ENCODE peak calls at places on chromosomes 2 and 18, in four cellular contexts. K is brain microvascular endothelial cell, I is spleen, J is GM06990. F is an unnamed sample.

GRCh38 chr2:67917332-67918054 is 145.3 kb downstream of the C1D start:
- DNase-seq in I (no peak), K (peak), J (no peak), F (no peak)

GRCh38 chr2:231115651-231116050 is 9.2 kb downstream of the HTR2B start:
- DNase-seq in K (no peak), I (no peak), J (no peak), F (no peak)

GRCh38 chr2:58354230-58354629 is 113.1 kb upstream of the FANCL start:
- DNase-seq in J (no peak), K (no peak), I (no peak), F (no peak)

GRCh38 chr2:73588177-73588576 is 54.0 kb downstream of the NAT8 start:
- DNase-seq in J (no peak), I (no peak), K (no peak), F (no peak)

GRCh38 chr18:78228974-78229373 is 750.6 kb upstream of the SALL3 start:
- DNase-seq in J (no peak), K (no peak), I (no peak), F (peak)

GRCh38 chr2:33704352-33704751 is 105.3 kb upstream of the FAM98A start:
- DNase-seq in I (no peak), J (no peak), K (no peak), F (no peak)

GRCh38 chr2:61887684-61888303 is 662 bp downstream of the CCT4 start:
- DNase-seq in I (no peak), K (peak), J (no peak), F (no peak)

GRCh38 chr2:227219312-227220105 is 55.1 kb downstream of the COL4A3 start:
- DNase-seq in J (no peak), I (no peak), K (no peak), F (no peak)

GRCh38 chr2:177044686-177045085 is 167.9 kb upstream of the HNRNPA3 start:
- DNase-seq in I (no peak), K (no peak), J (no peak), F (no peak)

GRCh38 chr2:150630587-150631235 is 143.2 kb upstream of the RND3 start:
- DNase-seq in J (no peak), I (no peak), K (peak), F (no peak)

GRCh38 chr2:72678036-72678435 is 147.8 kb downstream of the EXOC6B start:
- DNase-seq in K (no peak), I (no peak), J (no peak), F (no peak)

GRCh38 chr2:40540026-40540425 is 88.1 kb upstream of the SLC8A1 start:
- DNase-seq in J (no peak), K (no peak), I (no peak), F (no peak)

GRCh38 chr2:123518387-123518786 is 506.7 kb upstream of the CNTNAP5 start:
- DNase-seq in K (no peak), J (no peak), I (no peak), F (no peak)

GRCh38 chr18:32920796-32921787 is 148.3 kb upstream of the KLHL14 start:
- DNase-seq in J (no peak), K (peak), I (no peak), F (no peak)

GRCh38 chr2:212711851-212712250 is 173.2 kb upstream of the ERBB4 start:
- DNase-seq in J (no peak), I (no peak), K (peak), F (no peak)

GRCh38 chr2:44479127-44479887 is 117.6 kb downstream of the CAMKMT start:
- DNase-seq in J (peak), I (no peak), K (peak), F (peak)

GRCh38 chr2:126949775-126950174 is 51.1 kb downstream of the TEX51 start:
- DNase-seq in K (no peak), I (no peak), J (no peak), F (no peak)

GRCh38 chr2:105256431-105257047 is 15.0 kb downstream of the GPR45 start:
- DNase-seq in I (no peak), J (no peak), K (peak), F (no peak)

GRCh38 chr2:99442837-99443236 is 47.0 kb downstream of the REV1 start:
- DNase-seq in I (no peak), J (no peak), K (no peak), F (no peak)

GRCh38 chr2:170224692-170225091 is 46.7 kb downstream of the MYO3B start:
- DNase-seq in K (no peak), J (no peak), I (no peak), F (no peak)

GRCh38 chr2:143431316-143431715 is 302.1 kb downstream of the ARHGAP15 start:
- DNase-seq in J (no peak), I (no peak), K (no peak), F (no peak)

GRCh38 chr18:33424266-33424946 is 16.1 kb downstream of the CCDC178 start:
- DNase-seq in I (no peak), K (no peak), J (no peak), F (no peak)

GRCh38 chr2:68716539-68716938 is 18.1 kb upstream of the ARHGAP25 start:
- DNase-seq in J (no peak), I (no peak), K (no peak), F (no peak)

GRCh38 chr18:6960124-6960523 is 157.5 kb downstream of the LAMA1 start:
- DNase-seq in J (no peak), I (no peak), K (no peak), F (no peak)

GRCh38 chr2:136932700-136933099 is 167.4 kb downstream of the THSD7B start:
- DNase-seq in K (peak), I (no peak), J (no peak), F (peak)

DNA sequence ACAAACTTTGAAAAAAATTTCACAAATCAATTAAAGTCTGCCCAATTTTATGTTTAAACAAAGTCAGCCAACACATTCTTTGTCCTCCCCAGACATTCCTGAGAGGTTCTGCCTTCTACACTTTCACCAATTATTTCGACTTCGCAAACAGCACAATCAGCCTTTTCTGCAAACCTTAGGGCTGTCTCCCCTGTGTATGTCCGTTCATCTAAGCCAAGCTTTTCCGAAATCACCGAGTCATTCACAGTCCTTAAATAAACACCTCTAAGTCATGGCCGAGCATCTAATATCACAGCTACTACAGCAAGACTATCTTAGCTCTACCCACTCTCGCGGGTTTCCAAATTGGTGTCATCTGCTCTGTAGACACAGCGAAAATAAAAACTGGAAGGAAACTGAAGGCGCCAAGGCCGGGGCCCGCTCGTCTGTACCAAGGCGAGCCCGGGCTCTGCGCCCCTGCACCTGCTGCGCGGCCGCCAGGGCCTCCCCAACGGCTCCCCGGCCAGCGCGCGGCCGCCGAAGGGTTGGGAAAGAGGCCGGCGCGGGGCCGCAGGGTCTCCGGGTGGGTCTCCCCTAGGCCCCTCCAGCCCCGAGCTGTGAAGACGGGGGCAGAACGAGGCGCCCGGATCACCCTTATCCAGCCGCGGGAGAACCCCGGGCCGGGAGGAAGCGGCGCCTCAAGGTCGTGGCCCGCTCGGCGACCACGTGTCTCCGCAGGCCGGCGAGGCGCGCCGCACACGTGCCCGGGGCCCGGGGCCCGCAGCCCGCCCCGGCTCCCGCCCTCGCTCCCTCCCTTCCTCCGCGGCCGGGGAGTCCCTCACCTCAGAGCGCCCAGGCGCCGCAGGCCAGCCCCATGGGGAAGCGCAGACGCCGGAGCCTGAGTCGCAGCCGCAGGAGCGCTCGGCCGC is 573 bp downstream of the ODC1 start:
- DNase-seq in I (peak), K (peak), J (no peak), F (no peak)
- TF ChIP-seq CTCF in I (no peak), K (peak), J (no peak), F (no peak)

DNA sequence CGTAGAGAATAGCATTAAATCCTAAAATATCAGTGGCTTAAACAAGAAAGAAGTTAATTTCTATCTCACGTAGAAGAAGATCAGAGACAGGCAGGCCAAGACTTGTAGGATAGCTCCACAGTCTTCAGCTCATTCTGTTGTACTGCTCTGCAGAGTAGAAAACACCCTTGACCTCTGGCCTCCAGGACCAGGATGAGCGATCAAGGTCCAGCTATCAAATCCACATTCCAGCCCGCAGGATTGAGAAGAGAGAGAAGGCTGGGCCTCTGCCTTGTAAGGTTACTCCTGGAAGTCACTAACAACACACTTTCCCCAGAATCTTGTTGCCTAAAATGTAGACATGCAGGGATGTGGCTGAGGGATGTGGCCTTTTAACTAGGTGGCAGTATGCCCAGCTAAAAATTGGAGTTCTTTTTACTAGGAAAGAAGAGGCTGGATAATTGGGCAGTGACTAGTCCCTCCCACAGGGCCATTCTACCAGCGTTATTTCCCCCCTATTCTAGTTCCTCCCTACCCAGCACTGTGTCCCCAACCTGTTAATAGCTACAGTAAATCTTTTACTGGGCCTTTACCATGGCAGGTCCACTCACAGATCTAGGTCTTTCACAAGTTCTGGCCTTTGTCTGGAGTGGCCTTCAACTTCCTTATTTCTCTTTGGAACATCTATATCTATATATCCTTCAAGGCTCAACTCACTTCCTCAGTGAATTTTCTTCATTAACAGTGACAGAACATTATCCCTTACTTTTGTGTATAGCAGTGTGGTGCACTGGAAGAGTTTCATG is 165.0 kb downstream of the DIS3L2 start:
- DNase-seq in K (no peak), I (no peak), J (no peak), F (no peak)
- TF ChIP-seq CTCF in K (no peak), I (no peak), J (no peak), F (no peak)

GRCh38 chr2:109405833-109406232 is 207.9 kb downstream of the SEPTIN10 start:
- DNase-seq in I (no peak), K (no peak), J (no peak), F (no peak)

GRCh38 chr2:109402980-109403840 is 210.6 kb downstream of the SEPTIN10 start:
- DNase-seq in I (no peak), J (no peak), K (no peak), F (no peak)

GRCh38 chr2:109406301-109406700 is 207.5 kb downstream of the SEPTIN10 start:
- DNase-seq in K (no peak), I (no peak), J (no peak), F (no peak)

GRCh38 chr2:109403841-109404201 is 209.9 kb downstream of the SEPTIN10 start:
- DNase-seq in I (no peak), J (no peak), K (no peak), F (no peak)

GRCh38 chr2:109404681-109405080 is 209.1 kb downstream of the SEPTIN10 start:
- DNase-seq in K (no peak), I (no peak), J (no peak), F (no peak)
- TF ChIP-seq CTCF in K (no peak), I (no peak), J (no peak), F (no peak)

GRCh38 chr2:195929531-195929930 is 139.1 kb downstream of the DNAH7 start:
- DNase-seq in J (no peak), I (no peak), K (no peak), F (no peak)

GRCh38 chr2:195923889-195924288 is 144.7 kb downstream of the DNAH7 start:
- DNase-seq in I (no peak), J (no peak), K (no peak), F (no peak)

GRCh38 chr2:195925120-195925519 is 143.5 kb downstream of the DNAH7 start:
- DNase-seq in I (no peak), K (no peak), J (no peak), F (no peak)
- TF ChIP-seq CTCF in I (no peak), K (no peak), J (no peak), F (no peak)

DNA sequence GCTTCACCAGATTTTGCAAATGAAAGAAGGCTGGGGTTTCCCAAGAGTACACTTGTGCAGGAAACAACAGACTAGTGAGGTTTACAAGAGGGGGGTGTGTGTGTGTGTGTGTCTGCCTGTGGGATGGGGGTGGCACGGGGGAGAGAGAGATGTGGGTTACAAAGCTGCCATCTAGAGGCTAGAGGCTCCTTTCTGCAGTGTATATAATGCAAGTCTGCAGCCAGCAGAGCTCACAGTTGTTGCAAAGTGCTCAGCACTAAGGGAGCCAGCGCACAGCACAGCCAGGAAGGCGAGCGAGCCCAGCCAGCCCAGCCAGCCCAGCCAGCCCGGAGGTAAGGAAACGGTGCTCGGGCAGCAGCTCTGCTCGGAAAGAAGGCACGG is at the start of gene ACKR3:
- DNase-seq in K (peak), I (peak), J (peak), F (peak)
- TF ChIP-seq CTCF in K (peak), I (peak), J (peak), F (peak)